ENCODE peak calls at places on chromosomes 6 and 20, in five cellular contexts. One of them, this sample, is unnamed.

GRCh38 chr6:111685506-111685905 is 79.8 kb upstream of the TRAF3IP2 start:
- DNase-seq in trophoblast cell: no peak
- DNase-seq in IMR-90: no peak
- DNase-seq in mesenchymal stem cell: no peak
- DNase-seq in HCT116: no peak
- DNase-seq in this sample: no peak

GRCh38 chr6:2140438-2141128 is 104.8 kb downstream of the GMDS start:
- DNase-seq in trophoblast cell: peak
- DNase-seq in IMR-90: no peak
- DNase-seq in mesenchymal stem cell: no peak
- DNase-seq in HCT116: no peak
- DNase-seq in this sample: no peak

GRCh38 chr6:45507156-45507555 is 129.4 kb upstream of the SUPT3H start:
- DNase-seq in trophoblast cell: no peak
- DNase-seq in IMR-90: peak
- DNase-seq in mesenchymal stem cell: no peak
- DNase-seq in HCT116: no peak
- DNase-seq in this sample: peak

GRCh38 chr20:14142171-14142570 is 146.9 kb downstream of the MACROD2 start:
- DNase-seq in trophoblast cell: peak
- DNase-seq in IMR-90: peak
- DNase-seq in mesenchymal stem cell: peak
- DNase-seq in HCT116: peak
- DNase-seq in this sample: peak

GRCh38 chr20:48544402-48545333 is 283.1 kb downstream of the PREX1 start:
- DNase-seq in trophoblast cell: no peak
- DNase-seq in IMR-90: no peak
- DNase-seq in mesenchymal stem cell: no peak
- DNase-seq in HCT116: no peak
- DNase-seq in this sample: no peak

GRCh38 chr20:50594591-50595432 is 84.6 kb downstream of the PTPN1 start:
- DNase-seq in trophoblast cell: peak
- DNase-seq in IMR-90: no peak
- DNase-seq in mesenchymal stem cell: no peak
- DNase-seq in HCT116: no peak
- DNase-seq in this sample: no peak

GRCh38 chr6:169019727-169020491 is 233.7 kb downstream of the THBS2 start:
- DNase-seq in trophoblast cell: no peak
- DNase-seq in IMR-90: peak
- DNase-seq in mesenchymal stem cell: no peak
- DNase-seq in HCT116: no peak
- DNase-seq in this sample: no peak

GRCh38 chr20:42763015-42763414 is 426.7 kb downstream of the PTPRT start:
- DNase-seq in trophoblast cell: no peak
- DNase-seq in IMR-90: no peak
- DNase-seq in mesenchymal stem cell: no peak
- DNase-seq in HCT116: no peak
- DNase-seq in this sample: no peak

GRCh38 chr20:55390791-55391190 is 614.5 kb downstream of the CBLN4 start:
- DNase-seq in trophoblast cell: peak
- DNase-seq in IMR-90: no peak
- DNase-seq in mesenchymal stem cell: no peak
- DNase-seq in HCT116: no peak
- DNase-seq in this sample: no peak

GRCh38 chr20:56630086-56630493 is 984 bp downstream of the TFAP2C start:
- DNase-seq in trophoblast cell: peak
- DNase-seq in IMR-90: no peak
- DNase-seq in mesenchymal stem cell: peak
- DNase-seq in HCT116: peak
- DNase-seq in this sample: peak

GRCh38 chr20:10132391-10132790 is 86.2 kb upstream of the SNAP25 start:
- DNase-seq in trophoblast cell: no peak
- DNase-seq in IMR-90: no peak
- DNase-seq in mesenchymal stem cell: no peak
- DNase-seq in HCT116: no peak
- DNase-seq in this sample: no peak

GRCh38 chr6:87742106-87742505 is 40.1 kb upstream of the AKIRIN2 start:
- DNase-seq in trophoblast cell: no peak
- DNase-seq in IMR-90: no peak
- DNase-seq in mesenchymal stem cell: peak
- DNase-seq in HCT116: no peak
- DNase-seq in this sample: no peak

GRCh38 chr6:13186861-13187260 is 141.5 kb downstream of the TBC1D7 start:
- DNase-seq in trophoblast cell: no peak
- DNase-seq in IMR-90: no peak
- DNase-seq in mesenchymal stem cell: no peak
- DNase-seq in HCT116: no peak
- DNase-seq in this sample: no peak

GRCh38 chr6:165439928-165440554 is 130.6 kb upstream of the C6orf118 start:
- DNase-seq in trophoblast cell: peak
- DNase-seq in IMR-90: peak
- DNase-seq in mesenchymal stem cell: peak
- DNase-seq in HCT116: peak
- DNase-seq in this sample: no peak

GRCh38 chr6:111700135-111700690 is 94.5 kb upstream of the TRAF3IP2 start:
- DNase-seq in trophoblast cell: no peak
- DNase-seq in IMR-90: no peak
- DNase-seq in mesenchymal stem cell: no peak
- DNase-seq in HCT116: no peak
- DNase-seq in this sample: no peak

GRCh38 chr20:36819662-36820061 is 46.1 kb upstream of the DSN1 start:
- DNase-seq in trophoblast cell: no peak
- DNase-seq in IMR-90: no peak
- DNase-seq in mesenchymal stem cell: no peak
- DNase-seq in HCT116: no peak
- DNase-seq in this sample: no peak

GRCh38 chr6:162622572-162622971 is 105.0 kb downstream of the PRKN start:
- DNase-seq in trophoblast cell: no peak
- DNase-seq in IMR-90: no peak
- DNase-seq in mesenchymal stem cell: no peak
- DNase-seq in HCT116: no peak
- DNase-seq in this sample: no peak

GRCh38 chr6:45576648-45577624 is 199.2 kb upstream of the SUPT3H start:
- DNase-seq in trophoblast cell: no peak
- DNase-seq in IMR-90: no peak
- DNase-seq in mesenchymal stem cell: peak
- DNase-seq in HCT116: no peak
- DNase-seq in this sample: no peak

GRCh38 chr20:10671221-10671849 is 2.5 kb downstream of the JAG1 start:
- DNase-seq in trophoblast cell: peak
- DNase-seq in IMR-90: peak
- DNase-seq in mesenchymal stem cell: peak
- DNase-seq in HCT116: no peak
- DNase-seq in this sample: peak

GRCh38 chr20:61185181-61185580 is 66.9 kb upstream of the CDH4 start:
- DNase-seq in trophoblast cell: peak
- DNase-seq in IMR-90: no peak
- DNase-seq in mesenchymal stem cell: no peak
- DNase-seq in HCT116: no peak
- DNase-seq in this sample: no peak
- H3K27ac ChIP-seq in trophoblast cell: no peak
- H3K27ac ChIP-seq in IMR-90: peak
- H3K27ac ChIP-seq in mesenchymal stem cell: peak
- H3K27ac ChIP-seq in HCT116: no peak
- H3K27ac ChIP-seq in this sample: no peak

GRCh38 chr6:73516712-73517489 is 3.9 kb downstream of the EEF1A1 start:
- DNase-seq in trophoblast cell: peak
- DNase-seq in IMR-90: peak
- DNase-seq in mesenchymal stem cell: peak
- DNase-seq in HCT116: no peak
- DNase-seq in this sample: no peak
- H3K4me3 ChIP-seq in trophoblast cell: no peak
- H3K4me3 ChIP-seq in IMR-90: peak
- H3K4me3 ChIP-seq in mesenchymal stem cell: peak
- H3K4me3 ChIP-seq in HCT116: no peak
- H3K4me3 ChIP-seq in this sample: peak

DNA sequence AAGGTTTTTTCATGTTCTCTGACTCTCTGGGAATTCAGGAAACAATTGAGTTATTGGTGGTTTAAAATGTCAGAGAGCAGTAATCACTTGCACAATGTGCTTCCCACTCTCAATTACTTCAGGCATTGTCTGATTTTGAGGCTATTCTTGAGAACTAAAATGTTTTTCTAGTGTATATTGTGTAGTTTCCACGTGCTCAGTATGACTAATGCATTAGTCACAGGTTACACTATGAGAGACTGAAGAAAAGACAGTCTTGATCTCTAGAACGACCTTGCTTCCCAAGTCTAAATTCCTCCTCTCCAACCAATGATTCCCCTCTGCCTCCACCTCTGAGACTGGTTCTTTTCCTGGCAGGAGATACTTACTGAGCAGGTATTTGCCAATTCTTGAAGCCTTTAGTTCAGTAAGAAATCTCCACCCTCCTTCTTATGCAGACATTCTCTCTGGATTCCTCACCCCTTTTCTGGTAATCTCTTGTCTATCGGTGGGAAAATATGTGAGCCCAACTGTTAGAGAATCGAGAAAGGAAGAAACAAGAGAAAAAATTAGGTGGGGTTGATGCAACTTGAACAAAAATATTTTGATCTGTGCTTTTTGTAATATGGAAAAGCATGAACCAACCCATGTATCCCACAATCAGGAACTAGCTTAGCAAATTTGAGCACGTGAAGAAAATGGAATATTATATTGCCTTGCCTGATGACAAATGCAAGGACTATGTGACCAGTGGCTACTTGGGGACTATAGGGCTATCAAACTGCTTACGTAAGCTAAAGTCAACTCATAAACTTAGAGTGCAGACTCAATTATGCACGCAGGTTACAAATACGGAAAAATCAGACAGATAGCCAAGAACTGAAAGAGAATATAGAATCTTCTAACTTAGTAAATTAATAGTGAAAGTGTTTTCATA is 61.1 kb upstream of the SLC22A16 start:
- DNase-seq in trophoblast cell: peak
- DNase-seq in IMR-90: peak
- DNase-seq in mesenchymal stem cell: peak
- DNase-seq in HCT116: peak
- DNase-seq in this sample: peak
- H2AFZ ChIP-seq in trophoblast cell: no peak
- H2AFZ ChIP-seq in IMR-90: no peak
- H2AFZ ChIP-seq in mesenchymal stem cell: no peak
- H2AFZ ChIP-seq in HCT116: peak
- H2AFZ ChIP-seq in this sample: no peak

GRCh38 chr6:118667988-118668387 is 16.6 kb upstream of the CEP85L start:
- DNase-seq in trophoblast cell: no peak
- DNase-seq in IMR-90: peak
- DNase-seq in mesenchymal stem cell: peak
- DNase-seq in HCT116: no peak
- DNase-seq in this sample: no peak
- H3K27ac ChIP-seq in trophoblast cell: no peak
- H3K27ac ChIP-seq in IMR-90: no peak
- H3K27ac ChIP-seq in mesenchymal stem cell: no peak
- H3K27ac ChIP-seq in HCT116: no peak
- H3K27ac ChIP-seq in this sample: no peak

GRCh38 chr20:1946762-1947534 is 46.9 kb downstream of the PDYN start:
- DNase-seq in trophoblast cell: peak
- DNase-seq in IMR-90: peak
- DNase-seq in mesenchymal stem cell: peak
- DNase-seq in HCT116: no peak
- DNase-seq in this sample: peak
- H3K4me3 ChIP-seq in trophoblast cell: no peak
- H3K4me3 ChIP-seq in IMR-90: no peak
- H3K4me3 ChIP-seq in mesenchymal stem cell: peak
- H3K4me3 ChIP-seq in HCT116: no peak
- H3K4me3 ChIP-seq in this sample: no peak

GRCh38 chr6:113674075-113674474 is 183.1 kb upstream of the MARCKS start:
- DNase-seq in trophoblast cell: no peak
- DNase-seq in IMR-90: no peak
- DNase-seq in mesenchymal stem cell: no peak
- DNase-seq in HCT116: no peak
- DNase-seq in this sample: no peak

GRCh38 chr6:113669641-113670040 is 187.5 kb upstream of the MARCKS start:
- DNase-seq in trophoblast cell: no peak
- DNase-seq in IMR-90: no peak
- DNase-seq in mesenchymal stem cell: no peak
- DNase-seq in HCT116: no peak
- DNase-seq in this sample: no peak

GRCh38 chr6:113672691-113673149 is 184.4 kb upstream of the MARCKS start:
- DNase-seq in trophoblast cell: peak
- DNase-seq in IMR-90: peak
- DNase-seq in mesenchymal stem cell: peak
- DNase-seq in HCT116: no peak
- DNase-seq in this sample: peak

GRCh38 chr6:113668712-113669408 is 188.3 kb upstream of the MARCKS start:
- DNase-seq in trophoblast cell: no peak
- DNase-seq in IMR-90: no peak
- DNase-seq in mesenchymal stem cell: no peak
- DNase-seq in HCT116: no peak
- DNase-seq in this sample: peak

GRCh38 chr6:113671440-113671839 is 185.7 kb upstream of the MARCKS start:
- DNase-seq in trophoblast cell: no peak
- DNase-seq in IMR-90: peak
- DNase-seq in mesenchymal stem cell: peak
- DNase-seq in HCT116: no peak
- DNase-seq in this sample: no peak
- H2AFZ ChIP-seq in trophoblast cell: no peak
- H2AFZ ChIP-seq in IMR-90: no peak
- H2AFZ ChIP-seq in mesenchymal stem cell: no peak
- H2AFZ ChIP-seq in HCT116: no peak
- H2AFZ ChIP-seq in this sample: no peak

This sample was measured in PC-9.